ENCODE peak calls at places on chromosome 19, in four cellular contexts. I is nephron progenitor cell, T is right lobe of liver, V is heart right ventricle. R is an unnamed sample.

GRCh38 chr19:40332669-40333068 is 15.5 kb downstream of the C19orf47 start:
- DNase-seq in I (no peak), T (no peak), V (no peak), R (no peak)

GRCh38 chr19:49142866-49143335 is 12.3 kb downstream of the HRC start:
- DNase-seq in I (peak), T (peak), V (peak), R (peak)

GRCh38 chr19:19659646-19660245 is 3.7 kb downstream of the ATP13A1 start:
- DNase-seq in I (no peak), T (no peak), V (no peak), R (no peak)

GRCh38 chr19:52963229-52963760 is 614 bp upstream of the ZNF816 start:
- DNase-seq in I (peak), T (no peak), V (peak), R (peak)

GRCh38 chr19:10690351-10690781 is 10.9 kb upstream of the QTRT1 start:
- DNase-seq in I (no peak), T (no peak), V (no peak), R (no peak)

GRCh38 chr19:46015080-46015960 is 7.5 kb downstream of the PGLYRP1 start:
- DNase-seq in I (peak), T (peak), V (peak), R (peak)

GRCh38 chr19:45130888-45131615 is 29.7 kb downstream of the NKPD1 start:
- DNase-seq in I (peak), T (no peak), V (no peak), R (no peak)

GRCh38 chr19:7801020-7801570 is 28.9 kb upstream of the EVI5L start:
- DNase-seq in I (no peak), T (no peak), V (no peak), R (no peak)

GRCh38 chr19:2274185-2274711 is 7.7 kb downstream of the PEAK3 start:
- DNase-seq in I (no peak), T (no peak), V (no peak), R (no peak)

GRCh38 chr19:46133101-46133627 is 8.7 kb upstream of the IGFL3 start:
- DNase-seq in I (peak), T (no peak), V (no peak), R (no peak)

GRCh38 chr19:57058871-57059270 is 60.9 kb upstream of the USP29 start:
- DNase-seq in I (no peak), T (no peak), V (no peak), R (no peak)

GRCh38 chr19:5057860-5058259 is 88.9 kb downstream of the KDM4B start:
- DNase-seq in I (no peak), T (no peak), V (no peak), R (peak)

GRCh38 chr19:8490873-8491272 is 11.6 kb downstream of the PRAM1 start:
- DNase-seq in I (no peak), T (no peak), V (no peak), R (no peak)

GRCh38 chr19:11612816-11613511 is 15.7 kb downstream of the ZNF627 start:
- DNase-seq in I (no peak), T (no peak), V (no peak), R (no peak)

GRCh38 chr19:13861714-13862531 is 15.0 kb upstream of the NANOS3 start:
- DNase-seq in I (peak), T (peak), V (peak), R (peak)

GRCh38 chr19:41936416-41936850 is 8.2 kb upstream of the ERFL start:
- DNase-seq in I (no peak), T (no peak), V (no peak), R (no peak)

GRCh38 chr19:330503-330902 is 14.1 kb downstream of the MIER2 start:
- DNase-seq in I (no peak), T (no peak), V (no peak), R (no peak)

GRCh38 chr19:4537953-4538600 is 1.8 kb downstream of the LRG1 start:
- DNase-seq in I (no peak), T (peak), V (no peak), R (no peak)

DNA sequence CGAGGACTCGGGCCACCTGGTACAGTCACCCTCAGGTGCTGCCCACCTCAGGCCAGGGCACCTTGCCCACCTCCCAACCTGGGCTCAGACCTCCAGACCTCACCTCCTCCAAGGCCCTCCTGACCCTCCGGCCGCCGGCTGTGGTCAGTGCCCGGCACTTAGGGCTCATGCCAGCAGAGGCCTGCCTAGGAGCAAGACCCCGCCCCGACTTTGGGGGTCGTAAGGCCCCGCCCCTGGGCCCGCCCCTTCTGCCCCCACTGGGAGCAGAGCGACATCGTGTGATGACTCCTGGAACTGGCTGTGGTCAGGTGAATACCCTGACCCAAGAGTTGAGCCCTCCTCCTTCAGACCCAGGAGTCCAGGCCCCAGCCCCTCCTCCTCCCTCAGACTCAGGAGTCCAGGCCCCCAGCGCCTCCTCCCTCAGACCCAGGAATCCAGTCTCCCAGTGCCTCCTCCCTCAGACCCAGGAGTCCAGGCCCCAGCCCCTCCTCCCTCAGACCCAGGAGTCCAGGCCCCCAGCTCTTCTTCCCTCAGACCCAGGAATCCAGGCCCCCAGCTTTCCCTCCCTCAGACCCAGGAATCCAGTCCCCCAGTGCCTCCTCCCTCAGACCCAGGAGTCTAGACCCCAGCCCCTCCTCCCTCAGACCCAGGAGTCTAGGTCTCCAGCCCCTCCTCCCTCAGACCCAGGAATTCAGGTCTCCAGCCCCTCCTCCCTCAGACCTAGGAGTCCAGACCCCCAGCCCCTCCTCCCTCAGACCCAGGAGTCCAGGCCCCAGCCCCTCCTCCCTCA is at the start of gene SBK2:
- DNase-seq in I (peak), T (no peak), V (no peak), R (no peak)
- TF ChIP-seq CTCF in I (peak), T (no peak), V (no peak), R (no peak)

GRCh38 chr19:38488096-38488495 is 54.6 kb downstream of the RYR1 start:
- DNase-seq in I (no peak), T (no peak), V (no peak), R (no peak)

GRCh38 chr19:38486731-38487336 is 53.3 kb downstream of the RYR1 start:
- DNase-seq in I (no peak), T (no peak), V (no peak), R (no peak)

GRCh38 chr19:38485541-38486285 is 52.2 kb downstream of the RYR1 start:
- DNase-seq in I (no peak), T (no peak), V (no peak), R (no peak)

GRCh38 chr19:38490861-38491260 is 57.4 kb downstream of the RYR1 start:
- DNase-seq in I (no peak), T (no peak), V (no peak), R (no peak)

DNA sequence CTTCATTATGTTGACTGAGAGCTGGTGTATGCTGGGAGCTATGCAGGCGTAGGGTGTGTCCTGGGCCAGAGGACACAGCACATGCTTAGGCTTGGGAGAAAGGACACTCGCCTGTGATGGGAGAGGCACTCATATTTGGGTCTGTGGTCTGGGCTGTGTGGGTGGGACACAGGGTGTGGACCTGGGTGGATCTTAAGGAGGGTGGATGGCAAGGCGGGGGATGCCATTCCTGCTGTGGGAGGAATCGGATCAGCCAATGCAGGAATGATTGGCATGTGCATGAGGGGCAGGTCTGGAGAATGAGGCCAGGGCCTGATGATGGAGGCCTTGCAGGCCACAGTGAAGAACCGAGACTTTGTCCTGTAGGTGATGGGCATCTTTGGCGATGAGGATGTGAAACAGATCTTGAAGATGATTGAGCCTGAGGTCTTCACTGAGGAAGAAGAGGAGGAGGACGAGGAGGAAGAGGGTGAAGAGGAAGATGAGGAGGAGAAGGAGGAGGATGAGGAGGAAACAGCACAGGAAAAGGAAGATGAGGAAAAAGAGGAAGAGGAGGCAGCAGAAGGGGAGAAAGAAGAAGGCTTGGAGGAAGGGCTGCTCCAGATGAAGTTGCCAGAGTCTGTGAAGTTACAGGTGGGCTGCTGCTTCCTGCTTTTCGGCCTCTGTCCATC is 55.5 kb downstream of the RYR1 start:
- DNase-seq in I (no peak), T (no peak), V (no peak), R (no peak)
- TF ChIP-seq CTCF in I (no peak), T (no peak), V (no peak), R (no peak)

DNA sequence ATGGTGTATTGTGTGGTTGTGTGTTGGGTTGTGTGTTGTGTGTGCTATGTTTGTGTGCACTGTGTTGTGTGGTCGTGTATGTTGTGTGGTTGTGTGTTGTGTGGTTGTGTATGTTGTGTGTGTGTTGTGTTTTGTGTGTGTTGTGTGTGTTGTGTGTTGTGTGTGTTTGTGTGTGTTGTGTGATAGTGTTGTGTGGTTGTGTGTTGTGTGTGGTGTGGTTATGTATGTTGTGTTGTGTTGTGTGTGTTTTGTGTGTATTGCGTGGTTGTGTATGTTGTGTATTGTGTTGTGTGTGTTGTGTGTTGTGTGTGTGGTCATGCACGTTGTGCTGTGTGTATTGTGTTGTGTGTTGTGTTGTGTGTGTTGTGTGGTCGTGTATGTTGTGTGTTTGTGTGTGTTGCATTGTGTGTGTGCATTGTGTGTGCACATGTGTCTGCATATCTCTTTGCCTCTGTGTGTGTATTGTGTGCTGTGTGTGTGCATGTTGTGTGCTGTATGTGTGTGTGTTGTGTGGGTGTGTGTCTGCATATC is 2.9 kb downstream of the C3 start:
- DNase-seq in I (no peak), T (no peak), V (no peak), R (no peak)
- TF ChIP-seq CTCF in I (no peak), T (no peak), V (no peak), R (no peak)

DNA sequence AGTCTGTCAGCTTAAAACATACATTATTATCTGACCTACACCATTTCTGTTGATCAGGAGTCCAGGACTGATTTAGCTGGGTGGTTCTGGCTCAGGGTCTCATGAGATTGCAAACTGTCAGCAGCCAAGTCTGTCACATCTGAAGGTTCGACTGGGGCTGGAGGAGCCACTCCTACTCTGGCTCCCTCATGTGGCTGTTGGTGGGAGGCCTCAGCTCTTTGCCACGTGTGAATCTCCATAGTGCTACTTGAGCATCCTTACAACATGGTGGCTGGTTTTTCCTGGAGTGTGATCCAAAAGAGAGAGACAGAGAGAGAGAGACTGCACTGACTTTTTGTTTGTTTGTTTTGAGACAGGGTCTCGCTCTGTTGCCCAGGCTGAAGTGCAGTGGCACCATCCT is 63.6 kb upstream of the NFIC start:
- DNase-seq in I (no peak), T (no peak), V (no peak), R (no peak)
- TF ChIP-seq CTCF in I (no peak), T (no peak), V (no peak), R (no peak)

GRCh38 chr19:17332677-17333581 is 1.7 kb downstream of the ANO8 start:
- DNase-seq in I (peak), T (peak), V (no peak), R (peak)

GRCh38 chr19:17335575-17335974 is 920 bp upstream of the ANO8 start:
- DNase-seq in I (no peak), T (no peak), V (no peak), R (no peak)

GRCh38 chr19:17334414-17335409 is at the start of gene ANO8:
- DNase-seq in I (peak), T (peak), V (peak), R (peak)

GRCh38 chr19:17332360-17332676 is 2.3 kb downstream of the ANO8 start:
- DNase-seq in I (no peak), T (no peak), V (no peak), R (no peak)

GRCh38 chr19:17333611-17334413 is 843 bp downstream of the ANO8 start:
- DNase-seq in I (no peak), T (peak), V (no peak), R (peak)
- TF ChIP-seq CTCF in I (no peak), T (no peak), V (no peak), R (no peak)